ENCODE peak calls at places on chromosomes 7 and 10, in six cellular contexts. E is PC-9, D is mesendoderm, G is MM.1S, V is Karpas-422, P is endothelial cell of umbilical vein. O is an unnamed sample.

GRCh38 chr10:71694567-71694968 is 25.0 kb downstream of the C10orf105 start:
- DNase-seq in E (no peak), D (no peak), G (peak; percentile 59), V (peak; percentile 93), P (peak; percentile 11), O (no peak)

GRCh38 chr7:69656890-69657289 is 58.6 kb downstream of the AUTS2 start:
- DNase-seq in E (no peak), D (peak; percentile 88), G (no peak), V (no peak), P (no peak), O (peak; percentile 70)

GRCh38 chr10:17961551-17962422 is 10.1 kb downstream of the SLC39A12 start:
- DNase-seq in E (no peak), D (no peak), G (no peak), V (no peak), P (no peak), O (peak; percentile 73)

GRCh38 chr7:44396931-44397525 is 71.6 kb upstream of the CAMK2B start:
- DNase-seq in E (no peak), D (no peak), G (no peak), V (no peak), P (no peak), O (no peak)

GRCh38 chr7:124171068-124171467 is 138.2 kb upstream of the TMEM229A start:
- DNase-seq in E (no peak), D (peak; percentile 43), G (peak; percentile 72), V (peak; percentile 54), P (no peak), O (no peak)

GRCh38 chr10:31317652-31318381 is 1.2 kb upstream of the ZEB1 start:
- DNase-seq in E (peak; percentile 53), D (no peak), G (peak; percentile 75), V (no peak), P (peak; percentile 88), O (no peak)

GRCh38 chr10:101564490-101564991 is 23.5 kb downstream of the POLL start:
- DNase-seq in E (no peak), D (no peak), G (no peak), V (no peak), P (no peak), O (no peak)

GRCh38 chr10:7409045-7409731 is 1.6 kb downstream of the SFMBT2 start:
- DNase-seq in E (no peak), D (peak; percentile 45), G (peak; percentile 84), V (peak; percentile 89), P (no peak), O (peak; percentile 19)

GRCh38 chr7:73612598-73613269 is 11.6 kb downstream of the MLXIPL start:
- DNase-seq in E (peak; percentile 80), D (peak; percentile 96), G (no peak), V (no peak), P (peak; percentile 47), O (peak; percentile 41)

GRCh38 chr10:102413053-102413705 is 5.4 kb downstream of the PSD start:
- DNase-seq in E (no peak), D (peak; percentile 67), G (peak; percentile 43), V (peak; percentile 74), P (no peak), O (peak; percentile 41)

GRCh38 chr10:5234106-5234877 is 37.7 kb downstream of the AKR1C4 start:
- DNase-seq in E (peak; percentile 84), D (no peak), G (no peak), V (no peak), P (no peak), O (peak; percentile 70)

GRCh38 chr7:17564678-17565209 is 266.3 kb downstream of the AHR start:
- DNase-seq in E (peak; percentile 50), D (no peak), G (no peak), V (no peak), P (peak; percentile 3), O (peak; percentile 50)

GRCh38 chr10:58856508-58857240 is 319.8 kb upstream of the PHYHIPL start:
- DNase-seq in E (peak; percentile 95), D (peak; percentile 91), G (no peak), V (no peak), P (no peak), O (peak; percentile 95)

GRCh38 chr10:111233439-111233838 is 156.6 kb downstream of the ADRA2A start:
- DNase-seq in E (no peak), D (peak; percentile 11), G (no peak), V (no peak), P (no peak), O (peak; percentile 57)

GRCh38 chr7:128665057-128665456 is 7.0 kb upstream of the GARIN1A start:
- DNase-seq in E (no peak), D (no peak), G (no peak), V (no peak), P (peak; percentile 53), O (no peak)

GRCh38 chr7:107025449-107026103 is 18.9 kb upstream of the PRKAR2B start:
- DNase-seq in E (no peak), D (peak; percentile 10), G (no peak), V (no peak), P (no peak), O (no peak)

GRCh38 chr7:55363386-55364170 is 1.6 kb upstream of the LANCL2 start:
- DNase-seq in E (no peak), D (no peak), G (no peak), V (no peak), P (no peak), O (no peak)

GRCh38 chr10:96618648-96619047 is 31.8 kb upstream of the TM9SF3 start:
- DNase-seq in E (no peak), D (no peak), G (no peak), V (no peak), P (no peak), O (peak; percentile 44)

GRCh38 chr10:132204078-132204780 is 17.5 kb downstream of the DPYSL4 start:
- DNase-seq in E (no peak), D (no peak), G (no peak), V (no peak), P (no peak), O (no peak)

GRCh38 chr7:77245015-77245755 is 45.6 kb upstream of the FGL2 start:
- DNase-seq in E (no peak), D (no peak), G (no peak), V (no peak), P (no peak), O (no peak)

GRCh38 chr10:78436223-78436575 is 402.5 kb downstream of the RPS24 start:
- DNase-seq in E (no peak), D (peak; percentile 76), G (no peak), V (peak; percentile 47), P (no peak), O (no peak)
- H3K4me1 ChIP-seq in E (peaks cover 4% of the 10 kb centered on the region), D (peaks cover 27% of the 10 kb centered on the region), G (peaks cover 7% of the 10 kb centered on the region), V (peaks cover 76% of the 10 kb centered on the region), P (peaks cover 9% of the 10 kb centered on the region), O (no peaks in the 10 kb centered on the region)

DNA sequence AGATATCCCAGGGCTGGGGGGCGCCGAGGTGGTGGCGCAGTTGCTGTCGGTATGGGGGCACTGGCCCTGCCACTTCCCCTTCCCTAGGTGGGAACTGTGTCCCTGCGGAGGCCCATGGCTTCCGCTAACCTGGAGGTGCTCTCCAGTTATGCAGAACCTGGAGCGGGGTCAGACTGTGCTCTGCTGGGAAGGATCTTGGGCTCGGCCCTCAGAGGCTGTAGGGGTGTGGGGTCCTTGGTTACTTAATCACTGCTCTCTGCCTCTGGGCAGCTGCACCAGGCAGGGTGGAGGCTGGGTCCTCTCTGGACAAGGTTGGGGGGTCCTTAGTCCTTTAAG is 2.4 kb downstream of the BRI3 start:
- DNase-seq in E (no peak), D (no peak), G (no peak), V (no peak), P (no peak), O (peak; percentile 59)
- H3K79me2 ChIP-seq in E (peaks cover 72% of the 10 kb centered on the region), D (peaks cover 11% of the 10 kb centered on the region), G (peaks cover 69% of the 10 kb centered on the region), V (no peaks in the 10 kb centered on the region), P (peaks cover 70% of the 10 kb centered on the region), O (peaks cover 70% of the 10 kb centered on the region)

GRCh38 chr7:10216462-10216861 is 757.2 kb upstream of the PHF14 start:
- DNase-seq in E (no peak), D (no peak), G (no peak), V (no peak), P (no peak), O (no peak)

GRCh38 chr7:10211861-10212260 is 761.8 kb upstream of the PHF14 start:
- DNase-seq in E (no peak), D (no peak), G (no peak), V (no peak), P (no peak), O (no peak)

GRCh38 chr7:10210000-10210399 is 763.7 kb upstream of the PHF14 start:
- DNase-seq in E (no peak), D (no peak), G (no peak), V (no peak), P (no peak), O (no peak)

DNA sequence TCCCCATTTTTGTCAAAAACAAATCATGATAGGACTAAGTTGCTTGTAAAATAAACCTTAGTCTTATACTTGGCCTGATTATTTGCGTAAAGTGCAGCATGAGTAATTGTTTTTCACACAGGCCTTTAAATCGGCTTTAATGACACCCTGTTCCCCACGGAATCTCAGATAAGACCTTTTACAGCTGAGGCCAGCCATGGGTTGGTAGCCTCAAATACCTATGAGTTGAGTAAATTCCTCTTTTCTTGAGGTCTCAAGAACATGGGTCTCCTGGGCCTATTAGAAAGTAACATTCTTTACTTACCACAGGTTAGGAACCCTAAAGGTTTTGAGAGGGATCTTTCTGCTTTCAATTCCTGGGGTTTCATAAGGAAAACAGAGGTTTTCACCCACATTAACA is 761.0 kb upstream of the PHF14 start:
- DNase-seq in E (no peak), D (no peak), G (no peak), V (no peak), P (no peak), O (no peak)
- H3K4me2 ChIP-seq in E (no peak overlapping the region), D (no peak overlapping the region), G (no peak overlapping the region), V (no peak overlapping the region), P (no peak overlapping the region), O (no peak overlapping the region)

DNA sequence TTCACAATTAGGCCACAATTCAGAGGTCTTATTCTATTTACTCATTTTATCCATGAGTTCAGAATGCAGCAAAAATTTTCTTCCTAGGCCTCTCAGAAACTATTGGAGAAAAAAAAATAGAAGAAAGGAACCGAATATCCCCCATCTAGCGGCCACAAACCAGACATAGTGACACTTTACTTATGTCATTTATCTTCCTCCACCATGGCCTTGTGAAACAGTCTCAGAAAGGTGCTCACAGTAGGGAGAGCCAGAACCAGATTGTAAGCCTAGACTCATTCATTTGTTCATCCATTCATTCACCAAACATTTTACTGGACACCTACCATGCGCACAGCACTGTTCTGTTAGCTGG is 16.0 kb downstream of the CREB3L2 start:
- DNase-seq in E (no peak), D (no peak), G (no peak), V (no peak), P (no peak), O (no peak)
- H3K4me1 ChIP-seq in E (peaks cover 17% of the 10 kb centered on the region), D (peaks cover 4% of the 10 kb centered on the region), G (peaks cover 98% of the 10 kb centered on the region), V (no peaks in the 10 kb centered on the region), P (peaks cover 80% of the 10 kb centered on the region), O (peaks cover 78% of the 10 kb centered on the region)